ENCODE peak calls at places on chromosomes 4 and X, in ten cellular contexts. P is left lung; G is adrenal gland; L is CD4-positive, alpha-beta memory T cell; D is left ventricle myocardium inferior; W is naive thymus-derived CD4-positive, alpha-beta T cell; J is CD8-positive, alpha-beta T cell; M is colonic mucosa; A is sigmoid colon; C is mesendoderm. N is an unnamed sample.

GRCh38 chr4:91113130-91113706 is 986.0 kb downstream of the CCSER1 start:
- DNase-seq in P (no peak), G (no peak), L (no peak), D (no peak), W (no peak), J (no peak), M (no peak), A (no peak), C (peak; percentile 79), N (no peak)

GRCh38 chr4:7822858-7823257 is 116.8 kb downstream of the AFAP1 start:
- DNase-seq in P (no peak), G (no peak), L (no peak), D (no peak), W (no peak), J (no peak), M (no peak), A (peak; percentile 80), C (no peak), N (no peak)

GRCh38 chr4:83569967-83570366 is 34.1 kb downstream of the GPAT3 start:
- DNase-seq in P (no peak), G (no peak), L (no peak), D (no peak), W (no peak), J (no peak), M (no peak), A (no peak), C (no peak), N (no peak)

GRCh38 chr4:137660211-137660610 is 127.9 kb upstream of the PCDH18 start:
- DNase-seq in P (no peak), G (no peak), L (no peak), D (no peak), W (no peak), J (no peak), M (no peak), A (no peak), C (no peak), N (no peak)

GRCh38 chr4:131764730-131765129 is 1384.4 kb upstream of the PCDH10 start:
- DNase-seq in P (no peak), G (no peak), L (no peak), D (no peak), W (no peak), J (no peak), M (no peak), A (no peak), C (no peak), N (no peak)

GRCh38 chrX:109475174-109475891 is 6.6 kb downstream of the GUCY2F start:
- DNase-seq in P (peak; percentile 32), G (peak; percentile 69), L (no peak), D (peak; percentile 11), W (no peak), J (no peak), M (peak; percentile 20), A (no peak), C (peak; percentile 91), N (peak; percentile 78)

GRCh38 chr4:28947374-28947773 is 1772.8 kb upstream of the PCDH7 start:
- DNase-seq in P (no peak), G (no peak), L (no peak), D (no peak), W (no peak), J (no peak), M (no peak), A (no peak), C (no peak), N (no peak)

GRCh38 chrX:39850209-39850608 is 247.5 kb downstream of the BCOR start:
- DNase-seq in P (no peak), G (no peak), L (no peak), D (no peak), W (no peak), J (no peak), M (no peak), A (no peak), C (no peak), N (no peak)

GRCh38 chr4:168612435-168613139 is 115.7 kb downstream of the PALLD start:
- DNase-seq in P (no peak), G (no peak), L (no peak), D (no peak), W (no peak), J (no peak), M (no peak), A (no peak), C (no peak), N (no peak)

GRCh38 chr4:104728380-104729122 is 233.9 kb upstream of the CXXC4 start:
- DNase-seq in P (no peak), G (peak; percentile 54), L (no peak), D (no peak), W (no peak), J (no peak), M (no peak), A (no peak), C (no peak), N (no peak)

GRCh38 chrX:32825009-32825408 is 386.3 kb downstream of the DMD start:
- DNase-seq in P (no peak), G (no peak), L (no peak), D (no peak), W (no peak), J (no peak), M (no peak), A (no peak), C (no peak), N (no peak)

GRCh38 chrX:148298737-148299136 is 201.7 kb upstream of the AFF2 start:
- DNase-seq in P (no peak), G (no peak), L (no peak), D (no peak), W (no peak), J (no peak), M (no peak), A (no peak), C (no peak), N (no peak)

GRCh38 chr4:6271701-6272465 is 2.2 kb downstream of the WFS1 start:
- DNase-seq in P (peak; percentile 86), G (peak; percentile 70), L (no peak), D (peak; percentile 71), W (no peak), J (no peak), M (no peak), A (peak; percentile 76), C (no peak), N (no peak)

GRCh38 chrX:72181178-72182125 is at the start of gene PIN4:
- DNase-seq in P (peak; percentile 92), G (peak; percentile 97), L (peak; percentile 87), D (peak; percentile 87), W (peak; percentile 55), J (peak; percentile 87), M (peak; percentile 93), A (peak; percentile 96), C (peak; percentile 99), N (peak; percentile 99)

GRCh38 chrX:72180539-72180938 is 1.0 kb upstream of the PIN4 start:
- DNase-seq in P (no peak), G (no peak), L (no peak), D (no peak), W (no peak), J (no peak), M (no peak), A (no peak), C (no peak), N (no peak)

GRCh38 chrX:72182924-72183323 is 1.4 kb downstream of the PIN4 start:
- DNase-seq in P (no peak), G (no peak), L (no peak), D (no peak), W (no peak), J (no peak), M (no peak), A (no peak), C (no peak), N (no peak)
- H3K4me3 ChIP-seq in P (no peak overlapping the region), G (no peak overlapping the region), L (no peak overlapping the region), D (peak overlapping the region; percentile 82), W (no peak overlapping the region), J (no peak overlapping the region), M (no peak overlapping the region), A (no peak overlapping the region), C (no peak overlapping the region), N (peak overlapping the region; percentile 80)

DNA sequence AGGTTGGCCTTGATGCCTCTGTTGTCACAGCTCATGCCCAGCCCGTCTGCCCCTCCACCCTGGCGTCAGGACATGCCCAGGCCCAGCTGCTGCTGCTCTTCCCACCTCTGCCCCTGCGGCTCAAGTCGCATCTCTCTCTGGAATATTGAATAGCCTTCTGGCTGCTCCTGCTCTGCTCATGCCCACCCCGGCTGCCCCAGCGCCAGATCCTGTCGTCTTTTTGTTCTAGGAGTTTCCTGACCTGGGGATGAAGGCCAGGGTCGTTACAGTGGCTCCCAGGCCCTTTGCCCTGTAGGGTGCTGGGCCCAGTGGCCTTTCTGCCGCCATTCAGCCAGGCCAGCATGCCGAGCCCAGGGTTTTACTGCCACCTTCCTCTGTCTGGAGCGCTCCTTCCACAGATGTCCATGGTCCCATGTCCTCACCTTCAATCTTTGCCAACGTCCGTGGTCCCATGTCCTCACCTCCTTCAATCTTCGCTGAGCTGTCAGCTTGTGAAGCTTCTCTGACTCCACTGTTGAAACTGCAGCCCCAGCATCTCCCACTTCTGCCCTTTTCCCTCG is 9.7 kb downstream of the MAEA start:
- DNase-seq in P (peak; percentile 16), G (no peak), L (no peak), D (no peak), W (no peak), J (peak; percentile 1), M (no peak), A (peak; percentile 45), C (no peak), N (no peak)
- H3K4me1 ChIP-seq in P (peaks cover 51% of the 10 kb centered on the region), G (peaks cover 12% of the 10 kb centered on the region), L (peaks cover 9% of the 10 kb centered on the region), D (peaks cover 55% of the 10 kb centered on the region), W (no peaks in the 10 kb centered on the region), J (peaks cover 8% of the 10 kb centered on the region), M (no peaks in the 10 kb centered on the region), A (peaks cover 11% of the 10 kb centered on the region), C (peaks cover 3% of the 10 kb centered on the region), N (no peaks in the 10 kb centered on the region)

GRCh38 chr4:3233391-3234071 is 15.4 kb upstream of the MSANTD1 start:
- DNase-seq in P (no peak), G (no peak), L (no peak), D (no peak), W (no peak), J (no peak), M (no peak), A (no peak), C (peak; percentile 66), N (no peak)

GRCh38 chr4:3229964-3230363 is 19.0 kb upstream of the MSANTD1 start:
- DNase-seq in P (no peak), G (no peak), L (no peak), D (no peak), W (no peak), J (no peak), M (no peak), A (no peak), C (no peak), N (no peak)

GRCh38 chr4:3231431-3231980 is 17.5 kb upstream of the MSANTD1 start:
- DNase-seq in P (no peak), G (peak; percentile 71), L (no peak), D (no peak), W (no peak), J (no peak), M (no peak), A (no peak), C (no peak), N (no peak)

GRCh38 chr4:3232871-3233271 is 16.1 kb upstream of the MSANTD1 start:
- DNase-seq in P (no peak), G (no peak), L (no peak), D (no peak), W (no peak), J (no peak), M (no peak), A (no peak), C (no peak), N (no peak)

GRCh38 chr4:3232001-3232400 is 17.0 kb upstream of the MSANTD1 start:
- DNase-seq in P (no peak), G (no peak), L (no peak), D (no peak), W (no peak), J (no peak), M (no peak), A (no peak), C (no peak), N (no peak)
- H3K36me3 ChIP-seq in P (no peaks in the 10 kb centered on the region), G (no peaks in the 10 kb centered on the region), L (peaks cover 51% of the 10 kb centered on the region), D (peaks cover 89% of the 10 kb centered on the region), W (peaks cover 16% of the 10 kb centered on the region), J (peaks cover 53% of the 10 kb centered on the region), M (no peaks in the 10 kb centered on the region), A (peaks cover 70% of the 10 kb centered on the region), C (peaks cover 33% of the 10 kb centered on the region), N (peaks cover 48% of the 10 kb centered on the region)

GRCh38 chr4:142817442-142817841 is 28.7 kb downstream of the INPP4B start:
- DNase-seq in P (no peak), G (no peak), L (peak; percentile 34), D (no peak), W (no peak), J (no peak), M (no peak), A (no peak), C (peak; percentile 24), N (no peak)
- H3K4me3 ChIP-seq in P (no peak overlapping the region), G (no peak overlapping the region), L (no peak overlapping the region), D (no peak overlapping the region), W (no peak overlapping the region), J (no peak overlapping the region), M (no peak overlapping the region), A (no peak overlapping the region), C (no peak overlapping the region), N (no peak overlapping the region)